ENCODE peak calls at places on chromosomes 1 and 21, in five cellular contexts. U is esophagus squamous epithelium; C is A673; D is ovary; X is CD8-positive, alpha-beta memory T cell. M is an unnamed sample.

GRCh38 chr1:162187676-162188075 is 118.2 kb downstream of the NOS1AP start:
- DNase-seq in X (no peak), U (no peak), C (peak; percentile 63), D (no peak), M (no peak)

GRCh38 chr1:214228976-214229375 is 52.0 kb upstream of the SMYD2 start:
- DNase-seq in X (no peak), D (no peak), C (no peak), U (no peak), M (no peak)

GRCh38 chr1:227043755-227044154 is 103.7 kb downstream of the COQ8A start:
- DNase-seq in C (peak; percentile 32), U (no peak), X (no peak), D (no peak), M (no peak)

GRCh38 chr21:34877485-34878128 is 171.5 kb downstream of the RUNX1 start:
- DNase-seq in C (no peak), X (no peak), U (no peak), D (no peak), M (no peak)

GRCh38 chr1:16969651-16970050 is 10.8 kb downstream of the MFAP2 start:
- DNase-seq in D (no peak), X (no peak), U (no peak), C (no peak), M (no peak)

GRCh38 chr1:30756206-30756544 is 1.4 kb downstream of the LAPTM5 start:
- DNase-seq in U (no peak), C (no peak), X (no peak), D (no peak), M (no peak)

GRCh38 chr1:195908121-195908520 is 700.1 kb downstream of the KCNT2 start:
- DNase-seq in C (no peak), D (no peak), X (no peak), U (no peak), M (no peak)

GRCh38 chr1:204507317-204508105 is 8.7 kb upstream of the MDM4 start:
- DNase-seq in U (no peak), C (peak; percentile 89), D (peak; percentile 51), X (no peak), M (peak; percentile 69)

GRCh38 chr1:155877945-155878344 is 18.6 kb downstream of the SYT11 start:
- DNase-seq in U (no peak), D (no peak), C (no peak), X (no peak), M (no peak)

GRCh38 chr21:34592120-34592561 is 22.8 kb downstream of the RCAN1 start:
- DNase-seq in D (no peak), X (no peak), C (no peak), U (no peak), M (no peak)

GRCh38 chr1:210151063-210151672 is 81.4 kb upstream of the SERTAD4 start:
- DNase-seq in X (no peak), D (no peak), U (no peak), C (no peak), M (no peak)

GRCh38 chr1:231139125-231139649 is 22.7 kb upstream of the TRIM67 start:
- DNase-seq in D (no peak), C (no peak), U (no peak), X (no peak), M (peak; percentile 87)

GRCh38 chr1:67579623-67580394 is 105.2 kb upstream of the GADD45A start:
- DNase-seq in X (no peak), D (no peak), U (no peak), C (no peak), M (no peak)

GRCh38 chr1:160159846-160160245 is 8.4 kb downstream of the ATP1A4 start:
- DNase-seq in U (no peak), X (no peak), C (no peak), D (no peak), M (peak; percentile 24)

GRCh38 chr1:14733053-14733778 is 134.7 kb downstream of the KAZN start:
- DNase-seq in D (no peak), C (peak; percentile 69), U (no peak), X (no peak), M (no peak)

GRCh38 chr1:212669600-212669999 is 30.0 kb downstream of the BATF3 start:
- DNase-seq in D (no peak), X (no peak), U (no peak), C (no peak), M (peak; percentile 16)
- H3K4me1 ChIP-seq in D (no peaks in the 10 kb centered on the region), X (peaks cover 8% of the 10 kb centered on the region), U (peaks cover 47% of the 10 kb centered on the region), C (peaks cover 27% of the 10 kb centered on the region), M (peaks cover 45% of the 10 kb centered on the region)

GRCh38 chr1:203049576-203050180 is 23.4 kb downstream of the PPFIA4 start:
- DNase-seq in C (no peak), U (no peak), X (no peak), D (no peak), M (no peak)

GRCh38 chr1:203054184-203054583 is 27.9 kb downstream of the PPFIA4 start:
- DNase-seq in U (no peak), C (no peak), D (no peak), X (no peak), M (no peak)

GRCh38 chr1:203055166-203055799 is 29.0 kb downstream of the PPFIA4 start:
- DNase-seq in U (no peak), C (peak; percentile 44), D (no peak), X (no peak), M (no peak)

GRCh38 chr1:203051841-203052324 is 25.6 kb downstream of the PPFIA4 start:
- DNase-seq in C (peak; percentile 26), D (peak; percentile 39), U (no peak), X (no peak), M (no peak)

DNA sequence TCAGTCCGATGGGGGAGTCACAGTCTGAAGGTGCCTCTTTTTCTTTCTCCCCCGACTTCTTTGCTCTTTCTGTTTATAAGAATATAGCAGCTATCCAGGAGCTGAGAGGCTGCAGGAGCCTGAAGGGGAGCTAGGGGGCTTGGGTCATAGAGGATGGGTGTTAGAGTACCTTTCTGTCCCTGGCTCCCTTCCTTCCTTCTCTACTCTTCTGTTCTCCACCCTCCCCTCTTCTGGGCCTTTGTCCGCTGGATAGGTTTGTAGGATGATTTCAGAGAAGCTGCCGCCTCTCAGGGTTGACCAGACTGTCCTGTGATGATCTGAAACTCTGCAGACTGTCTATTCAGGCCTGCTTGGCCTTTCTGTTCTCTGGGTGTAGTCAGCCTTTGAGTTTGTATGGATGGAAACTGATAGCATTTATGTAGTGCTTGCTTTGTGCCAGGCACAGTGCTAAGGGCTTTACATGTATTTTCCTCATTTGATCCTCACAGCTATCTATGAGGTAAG is 26.3 kb downstream of the PPFIA4 start:
- DNase-seq in X (no peak), U (no peak), D (no peak), C (no peak), M (no peak)
- H3K4me1 ChIP-seq in X (no peaks in the 10 kb centered on the region), U (no peaks in the 10 kb centered on the region), D (peaks cover 6% of the 10 kb centered on the region), C (peaks cover 10% of the 10 kb centered on the region), M (no peaks in the 10 kb centered on the region)

DNA sequence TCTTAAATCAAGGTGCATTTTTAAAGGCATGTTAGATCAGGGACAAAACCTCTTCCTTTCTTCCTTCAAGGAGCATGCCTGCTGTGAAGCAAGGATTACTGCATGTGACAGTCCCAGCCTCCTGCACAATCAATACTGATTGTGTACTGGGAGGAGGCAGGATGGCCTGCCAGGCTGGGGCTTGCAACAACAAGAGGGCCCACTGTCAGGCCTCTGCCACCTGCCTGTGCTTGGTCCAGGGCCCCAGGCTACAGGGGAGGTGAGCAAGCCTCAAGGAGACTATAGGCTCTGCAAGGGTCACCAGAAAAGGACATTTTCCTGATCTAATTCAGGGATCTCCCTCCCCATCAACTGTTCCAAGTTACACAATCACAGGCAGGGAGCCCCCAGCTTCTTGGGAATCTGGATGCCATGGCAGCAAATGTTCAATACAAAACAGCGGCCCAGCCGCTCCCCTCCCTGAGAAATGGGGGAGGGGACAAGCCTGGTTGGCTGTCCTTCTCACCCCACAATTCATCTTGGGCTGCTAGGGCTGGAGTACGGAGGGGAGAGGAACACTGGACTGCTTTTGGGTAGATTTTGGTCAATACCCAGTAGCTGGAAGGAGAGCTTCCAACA is 76.7 kb downstream of the SSBP3 start:
- DNase-seq in X (no peak), D (no peak), U (no peak), C (no peak), M (no peak)
- H3K4me1 ChIP-seq in X (peaks cover 26% of the 10 kb centered on the region), D (peaks cover 73% of the 10 kb centered on the region), U (peaks cover 100% of the 10 kb centered on the region), C (peaks cover 48% of the 10 kb centered on the region), M (peaks cover 65% of the 10 kb centered on the region)

GRCh38 chr1:9198538-9199361 is 35.8 kb upstream of the H6PD start:
- DNase-seq in D (no peak), C (peak; percentile 48), U (no peak), X (no peak), M (no peak)
- H3K4me1 ChIP-seq in D (peaks cover 5% of the 10 kb centered on the region), C (peaks cover 12% of the 10 kb centered on the region), U (peaks cover 69% of the 10 kb centered on the region), X (peaks cover 23% of the 10 kb centered on the region), M (peaks cover 23% of the 10 kb centered on the region)

GRCh38 chr1:158644479-158644878 is 39.4 kb downstream of the OR10Z1 start:
- DNase-seq in X (no peak), U (no peak), C (no peak), D (no peak), M (no peak)

GRCh38 chr1:158649052-158649451 is 37.5 kb downstream of the SPTA1 start:
- DNase-seq in D (no peak), U (no peak), C (no peak), X (no peak), M (no peak)

GRCh38 chr1:158646465-158646864 is 40.0 kb downstream of the SPTA1 start:
- DNase-seq in U (no peak), C (no peak), X (no peak), D (no peak), M (no peak)
- H3K4me1 ChIP-seq in U (no peaks in the 10 kb centered on the region), C (no peaks in the 10 kb centered on the region), X (peaks cover 6% of the 10 kb centered on the region), D (no peaks in the 10 kb centered on the region), M (no peaks in the 10 kb centered on the region)

M was measured in SJSA1.